ENCODE peak calls at places on chromosomes 16 and 17, in eight cellular contexts. D, C, R, L, G, W, K and E are unnamed samples.

GRCh38 chr16:64450170-64450569 is 671.7 kb downstream of the CDH11 start:
- DNase-seq in R (peak; percentile 30), G (no peak), D (no peak), K (no peak), C (no peak), L (no peak), W (no peak), E (no peak)

GRCh38 chr16:17768257-17768656 is 297.5 kb upstream of the XYLT1 start:
- DNase-seq in W (no peak), C (no peak), D (no peak), G (no peak), R (peak; percentile 62), L (no peak), K (no peak), E (no peak)

GRCh38 chr16:31421587-31421986 is 6.6 kb downstream of the COX6A2 start:
- DNase-seq in K (no peak), L (no peak), G (no peak), R (no peak), W (no peak), C (no peak), D (no peak), E (no peak)

GRCh38 chr17:78442648-78443128 is 64.2 kb downstream of the PGS1 start:
- DNase-seq in L (peak; percentile 66), C (peak; percentile 93), W (peak; percentile 31), D (peak; percentile 31), G (peak; percentile 39), R (peak; percentile 88), K (no peak), E (no peak)

GRCh38 chr17:9880582-9880999 is 24.5 kb downstream of the RCVRN start:
- DNase-seq in L (no peak), K (no peak), G (no peak), D (no peak), C (no peak), R (no peak), W (no peak), E (no peak)

GRCh38 chr17:66495035-66495434 is 192.6 kb downstream of the PRKCA start:
- DNase-seq in D (no peak), G (no peak), L (no peak), W (no peak), K (no peak), C (no peak), R (no peak), E (no peak)

GRCh38 chr17:63136381-63137012 is 170.5 kb downstream of the TANC2 start:
- DNase-seq in W (no peak), G (no peak), D (no peak), L (no peak), K (no peak), C (no peak), R (no peak), E (no peak)

GRCh38 chr16:53768167-53768566 is 64.2 kb downstream of the FTO start:
- DNase-seq in C (no peak), G (no peak), K (no peak), D (no peak), W (no peak), R (peak; percentile 41), L (no peak), E (no peak)

GRCh38 chr16:87233928-87234327 is 83.3 kb downstream of the C16orf95 start:
- DNase-seq in K (no peak), D (no peak), L (no peak), G (no peak), W (no peak), C (no peak), R (peak; percentile 53), E (no peak)

GRCh38 chr17:68682913-68683312 is 81.7 kb upstream of the FAM20A start:
- DNase-seq in L (no peak), C (no peak), W (no peak), R (no peak), K (no peak), G (no peak), D (no peak), E (no peak)

GRCh38 chr16:68563631-68564366 is 24.7 kb downstream of the ZFP90 start:
- DNase-seq in G (no peak), W (no peak), L (no peak), R (no peak), K (no peak), D (no peak), C (no peak), E (no peak)

GRCh38 chr17:67276075-67276474 is 31.1 kb upstream of the HELZ start:
- DNase-seq in W (no peak), L (no peak), G (no peak), C (no peak), D (no peak), R (no peak), K (no peak), E (no peak)

GRCh38 chr16:68972720-68973119 is 129.4 kb downstream of the TANGO6 start:
- DNase-seq in C (no peak), R (peak; percentile 70), L (peak; percentile 8), W (no peak), D (no peak), G (no peak), K (no peak), E (no peak)

GRCh38 chr16:6374816-6375215 is 957.8 kb upstream of the RBFOX1 start:
- DNase-seq in R (no peak), G (no peak), K (no peak), D (no peak), L (no peak), W (no peak), C (no peak), E (no peak)

GRCh38 chr16:14321542-14321941 is 250.4 kb downstream of the MRTFB start:
- DNase-seq in G (no peak), W (no peak), D (peak; percentile 32), R (no peak), C (no peak), K (peak; percentile 88), L (peak; percentile 82), E (no peak)

GRCh38 chr17:20896153-20896649 is 146.6 kb downstream of the USP22 start:
- DNase-seq in L (peak; percentile 6), K (peak; percentile 63), G (peak; percentile 19), W (no peak), C (no peak), D (peak; percentile 64), R (peak; percentile 1), E (no peak)

GRCh38 chr16:69240336-69240735 is 53.4 kb downstream of the SNTB2 start:
- DNase-seq in K (no peak), R (peak; percentile 73), L (no peak), G (no peak), D (no peak), W (no peak), C (no peak), E (no peak)

GRCh38 chr17:72984925-72985322 is 107.6 kb downstream of the SLC39A11 start:
- DNase-seq in W (no peak), L (no peak), R (no peak), K (no peak), G (no peak), D (no peak), C (no peak), E (no peak)

GRCh38 chr17:76866774-76867577 is 1.2 kb upstream of the MGAT5B start:
- DNase-seq in L (no peak), G (no peak), D (no peak), R (peak; percentile 60), K (no peak), C (no peak), W (no peak), E (no peak)

GRCh38 chr17:82243648-82244412 is 15.0 kb downstream of the SLC16A3 start:
- DNase-seq in C (no peak), W (no peak), G (no peak), L (no peak), K (no peak), R (no peak), D (no peak), E (no peak)

GRCh38 chr16:12091569-12092346 is 115.2 kb downstream of the SNX29 start:
- DNase-seq in L (no peak), G (no peak), W (no peak), R (no peak), K (peak; percentile 35), D (no peak), C (no peak), E (no peak)
- H3K4me1 ChIP-seq in L (peaks cover 46% of the 10 kb centered on the region), G (no peaks in the 10 kb centered on the region), W (peaks cover 22% of the 10 kb centered on the region), R (peaks cover 22% of the 10 kb centered on the region), K (peaks cover 8% of the 10 kb centered on the region), D (no peaks in the 10 kb centered on the region), C (peaks cover 33% of the 10 kb centered on the region), E (peaks cover 26% of the 10 kb centered on the region)

DNA sequence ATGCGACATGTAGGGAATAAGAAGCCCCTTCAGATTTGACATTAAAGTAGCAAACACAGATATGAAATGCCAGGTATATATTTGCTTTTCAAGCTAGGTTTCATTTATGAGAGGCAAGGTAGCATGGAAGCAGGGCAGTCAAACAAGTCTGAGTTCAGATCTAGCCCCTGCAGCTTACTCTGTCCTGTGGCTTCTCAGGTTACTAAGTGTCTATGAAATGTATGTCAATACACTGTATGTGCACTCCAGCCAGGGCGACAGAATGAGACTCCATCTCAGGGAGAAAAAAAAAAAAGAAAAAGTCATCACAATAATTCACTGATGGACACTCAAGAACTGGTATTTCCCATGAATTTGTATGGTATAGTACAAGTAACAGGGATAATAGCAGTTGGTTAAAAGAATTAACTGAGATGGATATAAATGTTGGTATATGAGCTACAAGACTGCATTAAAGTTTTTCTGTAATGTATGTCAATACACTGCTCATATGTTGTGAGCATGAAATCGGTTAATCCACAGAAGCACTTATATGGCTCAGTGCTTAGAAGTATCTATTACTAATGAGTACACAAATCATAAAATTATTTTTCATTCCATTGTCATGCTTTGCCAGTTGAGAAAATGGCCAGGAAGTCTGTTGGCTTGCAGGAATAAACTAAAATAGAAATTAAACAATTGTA is 2.9 kb upstream of the WSB1 start:
- DNase-seq in D (no peak), L (no peak), K (no peak), R (no peak), G (no peak), C (no peak), W (no peak), E (no peak)
- H3K36me3 ChIP-seq in D (no peaks in the 10 kb centered on the region), L (no peaks in the 10 kb centered on the region), K (no peaks in the 10 kb centered on the region), R (no peaks in the 10 kb centered on the region), G (no peaks in the 10 kb centered on the region), C (no peaks in the 10 kb centered on the region), W (no peaks in the 10 kb centered on the region), E (no peaks in the 10 kb centered on the region)

GRCh38 chr16:84597518-84598390 is 20.1 kb downstream of the COTL1 start:
- DNase-seq in R (no peak), G (no peak), W (no peak), L (no peak), D (no peak), K (no peak), C (no peak), E (no peak)
- H3K4me1 ChIP-seq in R (peaks cover 48% of the 10 kb centered on the region), G (peaks cover 4% of the 10 kb centered on the region), W (peaks cover 13% of the 10 kb centered on the region), L (peaks cover 3% of the 10 kb centered on the region), D (no peaks in the 10 kb centered on the region), K (peaks cover 18% of the 10 kb centered on the region), C (peaks cover 30% of the 10 kb centered on the region), E (peaks cover 9% of the 10 kb centered on the region)

GRCh38 chr16:70392606-70393005 is 45.9 kb downstream of the DDX19A start:
- DNase-seq in R (no peak), W (no peak), K (no peak), G (no peak), C (no peak), L (no peak), D (no peak), E (no peak)

GRCh38 chr16:70395345-70395901 is 43.5 kb downstream of the ST3GAL2 start:
- DNase-seq in G (peak; percentile 90), W (no peak), C (peak; percentile 65), D (no peak), K (peak; percentile 55), L (peak; percentile 59), R (peak; percentile 22), E (no peak)

GRCh38 chr16:70396209-70396904 is 42.5 kb downstream of the ST3GAL2 start:
- DNase-seq in R (peak; percentile 42), L (no peak), D (no peak), W (no peak), C (no peak), K (no peak), G (peak; percentile 34), E (no peak)

GRCh38 chr16:70391881-70392481 is 45.3 kb downstream of the DDX19A start:
- DNase-seq in C (peak; percentile 62), K (peak; percentile 69), D (peak; percentile 55), W (no peak), L (peak; percentile 28), R (peak; percentile 70), G (no peak), E (no peak)

GRCh38 chr16:70394853-70395252 is 44.0 kb downstream of the ST3GAL2 start:
- DNase-seq in R (no peak), W (no peak), D (no peak), C (no peak), K (no peak), G (no peak), L (no peak), E (no peak)
- H3K36me3 ChIP-seq in R (peaks cover 24% of the 10 kb centered on the region), W (peaks cover 15% of the 10 kb centered on the region), D (no peaks in the 10 kb centered on the region), C (peaks cover 19% of the 10 kb centered on the region), K (no peaks in the 10 kb centered on the region), G (no peaks in the 10 kb centered on the region), L (peaks cover 3% of the 10 kb centered on the region), E (no peaks in the 10 kb centered on the region)